ENCODE peak calls at places on chromosomes 7 and 10, in nine cellular contexts. B, V, K, P, I, L, S, C and W are unnamed samples.

GRCh38 chr7:21059069-21059468 is 272.4 kb upstream of the SP8 start:
- DNase-seq in B (no peak), V (no peak), K (no peak), P (no peak), I (no peak), L (no peak), S (no peak), C (no peak), W (no peak)

GRCh38 chr7:111266613-111267012 is 175.7 kb downstream of the LRRN3 start:
- DNase-seq in B (peak; percentile 67), V (no peak), K (no peak), P (no peak), I (no peak), L (no peak), S (peak; percentile 30), C (no peak), W (no peak)

GRCh38 chr7:80312139-80312661 is 177.6 kb downstream of the GNAI1 start:
- DNase-seq in B (peak; percentile 94), V (no peak), K (peak; percentile 10), P (no peak), I (no peak), L (no peak), S (peak; percentile 43), C (peak; percentile 60), W (no peak)

GRCh38 chr7:111869266-111869665 is 307.0 kb upstream of the IMMP2L start:
- DNase-seq in B (no peak), V (no peak), K (no peak), P (no peak), I (no peak), L (no peak), S (no peak), C (no peak), W (no peak)

GRCh38 chr10:74433993-74434392 is 283.0 kb downstream of the ADK start:
- DNase-seq in B (no peak), V (no peak), K (no peak), P (no peak), I (no peak), L (no peak), S (no peak), C (no peak), W (no peak)

GRCh38 chr7:134910214-134910890 is 76.0 kb upstream of the AGBL3 start:
- DNase-seq in B (no peak), V (no peak), K (no peak), P (no peak), I (no peak), L (no peak), S (peak; percentile 85), C (no peak), W (no peak)

GRCh38 chr7:123237-123636 is 69.1 kb upstream of the FAM20C start:
- DNase-seq in B (no peak), V (no peak), K (no peak), P (no peak), I (no peak), L (no peak), S (no peak), C (no peak), W (no peak)

GRCh38 chr7:80236696-80237095 is 102.1 kb downstream of the GNAI1 start:
- DNase-seq in B (peak; percentile 55), V (no peak), K (no peak), P (no peak), I (no peak), L (no peak), S (no peak), C (no peak), W (no peak)

GRCh38 chr7:148729984-148730733 is 31.5 kb downstream of the CUL1 start:
- DNase-seq in B (peak; percentile 80), V (no peak), K (no peak), P (no peak), I (no peak), L (no peak), S (no peak), C (no peak), W (no peak)

GRCh38 chr10:36281871-36282331 is 639.8 kb upstream of the FZD8 start:
- DNase-seq in B (peak; percentile 29), V (no peak), K (no peak), P (no peak), I (no peak), L (no peak), S (no peak), C (no peak), W (no peak)

GRCh38 chr7:141198191-141198958 is 124.5 kb downstream of the TMEM178B start:
- DNase-seq in B (no peak), V (no peak), K (no peak), P (no peak), I (no peak), L (no peak), S (no peak), C (no peak), W (no peak)

GRCh38 chr7:55557666-55558188 is 14.6 kb downstream of the VOPP1 start:
- DNase-seq in B (no peak), V (no peak), K (no peak), P (no peak), I (no peak), L (no peak), S (no peak), C (no peak), W (no peak)

GRCh38 chr10:32169556-32169955 is 113.3 kb upstream of the KIF5B start:
- DNase-seq in B (no peak), V (no peak), K (no peak), P (no peak), I (peak; percentile 47), L (no peak), S (no peak), C (no peak), W (peak; percentile 45)

GRCh38 chr7:153772966-153773365 is 279.2 kb upstream of the DPP6 start:
- DNase-seq in B (no peak), V (no peak), K (no peak), P (no peak), I (no peak), L (no peak), S (no peak), C (no peak), W (no peak)

GRCh38 chr7:154950992-154951391 is 51.9 kb downstream of the PAXIP1 start:
- DNase-seq in B (no peak), V (no peak), K (no peak), P (no peak), I (no peak), L (no peak), S (peak; percentile 17), C (no peak), W (no peak)

GRCh38 chr7:101754432-101755159 is 62.8 kb upstream of the CUX1 start:
- DNase-seq in B (peak; percentile 47), V (no peak), K (no peak), P (no peak), I (no peak), L (no peak), S (no peak), C (peak; percentile 46), W (no peak)

GRCh38 chr10:93059975-93060886 is at the start of gene CYP26C1:
- DNase-seq in B (no peak), V (no peak), K (no peak), P (no peak), I (no peak), L (no peak), S (no peak), C (no peak), W (no peak)
- H3K4me3 ChIP-seq in B (no peak within 1 kb of the TSS), V (no peak within 1 kb of the TSS), K (no peak within 1 kb of the TSS), P (no peak within 1 kb of the TSS), I (no peak within 1 kb of the TSS), L (no peak within 1 kb of the TSS), S (no peak within 1 kb of the TSS), C (no peak within 1 kb of the TSS), W (peak within 1 kb of the TSS; percentile 25)

DNA sequence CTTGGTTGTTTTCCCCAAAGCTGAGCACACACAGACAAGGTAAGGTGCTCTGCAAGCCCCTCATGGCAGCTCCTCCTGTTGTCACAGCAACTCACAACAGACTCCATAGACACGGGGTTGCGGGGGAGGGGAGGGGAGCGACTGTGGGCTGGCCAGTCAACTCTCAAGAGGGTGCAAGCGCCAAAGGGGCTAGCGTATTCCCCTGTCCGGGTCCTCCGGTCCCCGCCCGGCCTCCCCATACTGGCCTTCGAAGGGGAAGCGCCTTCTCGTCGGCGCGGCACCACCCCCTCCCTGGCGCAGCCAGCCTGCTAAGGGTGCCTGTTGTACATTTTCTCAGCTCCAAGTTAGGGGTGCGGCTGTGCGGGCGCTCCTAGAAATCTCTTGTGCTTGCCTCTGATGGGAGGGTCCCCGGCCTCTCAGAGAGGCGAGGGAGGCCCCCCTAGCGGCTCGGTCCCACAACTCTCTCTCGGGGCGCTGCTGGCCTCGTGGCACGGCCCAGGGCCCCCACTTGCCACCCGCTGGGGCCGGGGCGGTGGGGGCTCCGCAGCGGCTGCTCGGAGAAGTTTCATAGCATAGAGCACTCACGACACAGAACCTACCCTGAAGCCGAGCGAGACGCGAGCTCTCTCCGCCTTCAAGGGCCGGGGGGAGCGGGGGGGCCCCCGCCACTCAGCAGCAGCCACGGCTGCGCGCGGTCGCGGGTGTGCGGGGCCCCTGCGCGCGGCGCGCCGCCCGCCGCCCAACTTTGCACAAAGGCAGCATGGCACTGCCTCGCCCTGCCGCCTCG is 420 bp downstream of the RHOBTB1 start:
- DNase-seq in B (peak; percentile 40), V (peak; percentile 72), K (peak; percentile 55), P (peak; percentile 77), I (peak; percentile 66), L (peak; percentile 3), S (peak; percentile 36), C (peak; percentile 62), W (peak; percentile 81)
- TF ChIP-seq POLR2A in B (peak; percentile 35), V (peak; percentile 18), K (peak; percentile 17), P (no peak), I (peak; percentile 39), L (no peak), S (peak; percentile 45), C (peak; percentile 4), W (no peak)

DNA sequence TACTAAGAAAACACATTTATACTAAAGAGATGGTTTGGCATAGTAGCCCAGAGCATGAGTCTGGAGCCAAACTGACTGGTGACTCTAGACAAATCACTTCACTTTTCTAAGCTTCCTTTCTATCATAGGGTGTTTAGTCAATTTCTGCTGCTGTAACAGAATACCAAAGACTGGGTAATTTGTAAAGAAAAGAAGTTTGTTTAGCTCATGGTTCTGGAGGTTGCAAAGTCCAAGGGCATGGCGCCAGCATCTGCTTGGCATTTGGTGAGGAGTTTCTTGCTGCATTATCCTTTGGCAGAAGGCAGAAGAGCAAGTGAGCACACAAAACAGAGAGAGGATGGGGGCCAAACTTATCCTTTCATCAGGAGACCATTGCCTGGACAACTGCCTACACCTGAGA is 146.3 kb downstream of the CHCHD3 start:
- DNase-seq in B (no peak), V (no peak), K (no peak), P (no peak), I (no peak), L (no peak), S (no peak), C (no peak), W (no peak)
- H3K27ac ChIP-seq in B (no peak overlapping the region), V (no peak overlapping the region), K (no peak overlapping the region), P (no peak overlapping the region), I (no peak overlapping the region), L (no peak overlapping the region), S (no peak overlapping the region), C (no peak overlapping the region), W (no peak overlapping the region)

DNA sequence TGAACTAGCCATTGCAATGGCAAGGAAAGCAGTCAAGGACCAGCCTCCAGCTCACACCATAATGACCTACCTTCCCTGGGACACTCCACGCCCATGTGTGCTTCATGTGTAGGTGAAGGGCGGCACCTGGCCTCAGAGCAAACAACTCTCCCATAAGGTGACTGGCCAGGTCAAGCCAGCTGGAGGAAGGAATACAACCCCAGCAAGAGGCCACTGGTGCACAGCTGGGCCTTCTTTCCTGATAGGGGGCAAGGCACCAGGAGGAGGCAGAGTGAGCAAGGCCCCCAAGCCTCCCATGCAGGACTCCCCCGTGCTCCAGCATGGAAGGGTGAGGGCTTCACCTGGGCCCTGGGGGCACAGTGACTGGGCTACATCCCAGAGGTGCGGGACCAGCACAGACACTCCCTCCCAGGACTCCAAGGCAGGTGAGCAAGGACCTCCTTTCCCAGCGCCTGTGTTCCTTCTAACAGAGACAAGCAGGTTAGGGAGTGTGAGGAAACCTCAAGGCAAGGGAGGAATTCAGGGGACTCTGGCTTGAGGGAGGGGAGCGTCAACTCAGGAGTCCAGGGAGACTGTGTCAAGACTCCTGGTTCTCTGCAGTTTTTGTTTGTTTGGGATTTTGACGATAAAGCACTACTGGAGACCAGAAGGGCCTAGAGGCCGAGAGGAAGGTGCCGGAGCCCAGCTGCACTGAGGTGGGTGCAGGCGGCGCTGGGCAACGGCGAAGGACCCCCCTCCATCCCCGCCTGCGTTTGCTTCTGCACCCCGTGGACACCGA is 1.7 kb downstream of the PTPRN2 start:
- DNase-seq in B (no peak), V (no peak), K (peak; percentile 30), P (no peak), I (peak; percentile 84), L (no peak), S (no peak), C (no peak), W (no peak)
- H3K4me3 ChIP-seq in B (no peak overlapping the region), V (no peak overlapping the region), K (peak overlapping the region; percentile 19), P (no peak overlapping the region), I (peak overlapping the region; percentile 49), L (no peak overlapping the region), S (peak overlapping the region; percentile 73), C (no peak overlapping the region), W (peak overlapping the region; percentile 47)